ENCODE peak calls at places on chromosomes 6 and 20, in four cellular contexts. I, A, U and B are unnamed samples. For H3K9me3, the result is how much of the 10 kb centered on the place peaks cover.

GRCh38 chr20:64241061-64241460 is 14.5 kb upstream of the PCMTD2 start:
- DNase-seq in I (no peak), A (no peak), U (no peak), B (no peak)

GRCh38 chr6:123803862-123804681 is at the start of gene NKAIN2:
- DNase-seq in I (no peak), A (peak), U (no peak), B (no peak)

GRCh38 chr20:42961771-42962170 is 227.9 kb downstream of the PTPRT start:
- DNase-seq in I (no peak), A (no peak), U (no peak), B (no peak)

GRCh38 chr6:169659820-169660610 is 41.8 kb downstream of the WDR27 start:
- DNase-seq in I (no peak), A (no peak), U (no peak), B (no peak)

GRCh38 chr20:23541330-23541729 is 27.0 kb downstream of the CST9L start:
- DNase-seq in I (no peak), A (peak), U (no peak), B (no peak)

GRCh38 chr6:49327575-49327974 is 135.5 kb downstream of the MMUT start:
- DNase-seq in I (no peak), A (no peak), U (no peak), B (no peak)

GRCh38 chr20:17888044-17888443 is 80.5 kb downstream of the SNX5 start:
- DNase-seq in I (no peak), A (no peak), U (no peak), B (no peak)

GRCh38 chr6:157877573-157878011 is 54.5 kb downstream of the SNX9 start:
- DNase-seq in I (peak), A (no peak), U (no peak), B (no peak)

GRCh38 chr20:48139262-48140041 is 354.2 kb upstream of the SULF2 start:
- DNase-seq in I (no peak), A (no peak), U (no peak), B (no peak)

GRCh38 chr6:169669889-169670288 is 31.9 kb downstream of the WDR27 start:
- DNase-seq in I (no peak), A (no peak), U (no peak), B (no peak)

GRCh38 chr6:169653691-169654090 is 48.1 kb downstream of the WDR27 start:
- DNase-seq in I (no peak), A (no peak), U (no peak), B (no peak)

GRCh38 chr6:54238407-54238806 is 69.8 kb upstream of the TINAG start:
- DNase-seq in I (no peak), A (no peak), U (no peak), B (no peak)

GRCh38 chr20:53656653-53657288 is 63.1 kb upstream of the ZNF217 start:
- DNase-seq in I (no peak), A (no peak), U (no peak), B (no peak)

GRCh38 chr20:50054626-50055511 is 58.1 kb downstream of the UBE2V1 start:
- DNase-seq in I (no peak), A (no peak), U (no peak), B (no peak)

GRCh38 chr6:5175635-5176034 is 85.1 kb downstream of the LYRM4 start:
- DNase-seq in I (no peak), A (no peak), U (no peak), B (no peak)

GRCh38 chr20:58481541-58482021 is 33.6 kb downstream of the APCDD1L start:
- DNase-seq in I (no peak), A (peak), U (peak), B (no peak)

GRCh38 chr20:58483470-58483869 is 31.7 kb downstream of the APCDD1L start:
- DNase-seq in I (no peak), A (no peak), U (no peak), B (no peak)

GRCh38 chr20:58480455-58481356 is 34.5 kb downstream of the APCDD1L start:
- DNase-seq in I (no peak), A (no peak), U (no peak), B (no peak)

GRCh38 chr20:58483051-58483450 is 32.1 kb downstream of the APCDD1L start:
- DNase-seq in I (no peak), A (no peak), U (no peak), B (no peak)

DNA sequence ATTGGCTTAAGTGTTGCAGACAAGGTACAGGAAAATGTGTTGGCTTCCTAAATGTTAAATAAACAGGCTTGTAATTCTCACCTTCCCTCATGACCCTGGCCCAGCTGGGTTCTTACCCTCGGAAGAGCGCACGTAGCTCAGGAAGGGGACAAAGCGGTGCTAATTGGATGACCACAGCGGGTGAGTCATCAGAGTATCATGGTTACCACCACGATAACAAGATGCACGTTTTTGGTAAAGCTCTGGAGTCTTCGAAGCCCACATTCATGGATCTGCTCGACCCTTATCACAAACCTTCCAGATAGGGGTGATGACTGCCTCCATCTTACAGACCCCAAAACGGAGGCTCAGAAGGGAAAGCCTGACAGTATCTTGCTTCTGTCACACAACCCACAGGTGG is 32.8 kb downstream of the APCDD1L start:
- DNase-seq in I (no peak), A (no peak), U (no peak), B (no peak)
- H3K9me3 ChIP-seq in I (under half), A (under half), U (under half), B (under half)

GRCh38 chr6:140415266-140415665 is 1040.8 kb upstream of the CITED2 start:
- DNase-seq in I (no peak), A (no peak), U (no peak), B (no peak)
- H3K9me3 ChIP-seq in I (under half), A (under half), U (under half), B (under half)

GRCh38 chr6:168304752-168305015 is 14.9 kb downstream of the DACT2 start:
- DNase-seq in I (no peak), A (no peak), U (no peak), B (no peak)

GRCh38 chr6:168303982-168304751 is 15.4 kb downstream of the DACT2 start:
- DNase-seq in I (no peak), A (no peak), U (no peak), B (no peak)

GRCh38 chr6:168301648-168302398 is 17.8 kb downstream of the DACT2 start:
- DNase-seq in I (no peak), A (no peak), U (no peak), B (no peak)

GRCh38 chr6:168300975-168301647 is 18.5 kb downstream of the DACT2 start:
- DNase-seq in I (no peak), A (no peak), U (no peak), B (no peak)

GRCh38 chr6:168302534-168302933 is 17.0 kb downstream of the DACT2 start:
- DNase-seq in I (no peak), A (no peak), U (no peak), B (no peak)
- H3K9me3 ChIP-seq in I (under half), A (under half), U (under half), B (under half)

DNA sequence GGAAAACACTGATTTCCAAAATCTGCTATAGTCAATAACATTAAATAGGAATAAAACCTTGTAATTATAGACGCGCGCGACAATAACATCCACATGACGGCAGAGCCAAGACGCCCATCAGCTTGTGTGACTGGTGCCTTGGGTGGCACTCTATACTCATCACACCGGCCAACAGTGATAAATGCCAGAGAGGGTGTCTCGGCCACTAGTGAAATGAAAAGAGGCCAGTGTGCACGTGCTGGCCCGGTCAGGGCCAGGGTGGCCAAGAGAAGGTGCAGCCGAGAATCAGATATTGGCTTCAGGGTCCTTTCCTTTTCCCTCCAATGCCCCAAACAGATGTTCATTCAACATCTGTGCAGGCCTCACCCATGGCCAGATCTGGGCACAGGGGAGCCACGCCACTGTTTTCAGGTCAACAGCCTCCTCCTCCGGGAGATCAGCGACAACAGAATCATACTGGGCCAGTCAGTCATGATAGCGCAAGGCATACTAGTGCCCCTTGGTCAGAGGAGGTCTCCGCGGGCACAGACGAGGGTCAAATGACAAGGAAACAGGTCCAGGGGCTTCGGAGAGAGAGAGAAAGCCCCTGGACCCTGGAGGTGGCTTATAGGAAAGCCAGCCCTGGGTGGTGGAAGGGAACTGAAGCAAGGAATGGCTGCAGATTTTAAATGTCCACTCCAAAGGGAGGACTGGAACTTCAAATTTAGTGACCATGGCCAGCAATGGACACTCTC is 134.5 kb downstream of the PRND start:
- DNase-seq in I (no peak), A (no peak), U (no peak), B (no peak)
- H3K9me3 ChIP-seq in I (under half), A (under half), U (under half), B (under half)

GRCh38 chr20:55761787-55762186 is 243.5 kb downstream of the CBLN4 start:
- DNase-seq in I (no peak), A (no peak), U (no peak), B (no peak)
- H3K9me3 ChIP-seq in I (under half), A (under half), U (under half), B (under half)

GRCh38 chr20:59751075-59751711 is 146.9 kb downstream of the PHACTR3 start:
- DNase-seq in I (peak), A (peak), U (no peak), B (no peak)
- H3K9me3 ChIP-seq in I (under half), A (under half), U (under half), B (under half)

GRCh38 chr6:23183846-23184245 is 614.5 kb downstream of the HDGFL1 start:
- DNase-seq in I (no peak), A (no peak), U (no peak), B (no peak)

GRCh38 chr6:23176883-23177282 is 607.5 kb downstream of the HDGFL1 start:
- DNase-seq in I (no peak), A (peak), U (no peak), B (no peak)

GRCh38 chr6:23180504-23181293 is 611.3 kb downstream of the HDGFL1 start:
- DNase-seq in I (no peak), A (peak), U (no peak), B (no peak)

GRCh38 chr6:23179994-23180393 is 610.6 kb downstream of the HDGFL1 start:
- DNase-seq in I (no peak), A (no peak), U (no peak), B (no peak)

GRCh38 chr6:23181301-23182110 is 612.1 kb downstream of the HDGFL1 start:
- DNase-seq in I (no peak), A (no peak), U (no peak), B (no peak)
- H3K9me3 ChIP-seq in I (under half), A (under half), U (under half), B (under half)

GRCh38 chr6:1853761-1854160 is 244.0 kb downstream of the FOXC1 start:
- DNase-seq in I (no peak), A (no peak), U (no peak), B (no peak)
- H3K9me3 ChIP-seq in I (under half), A (under half), U (under half), B (under half)

DNA sequence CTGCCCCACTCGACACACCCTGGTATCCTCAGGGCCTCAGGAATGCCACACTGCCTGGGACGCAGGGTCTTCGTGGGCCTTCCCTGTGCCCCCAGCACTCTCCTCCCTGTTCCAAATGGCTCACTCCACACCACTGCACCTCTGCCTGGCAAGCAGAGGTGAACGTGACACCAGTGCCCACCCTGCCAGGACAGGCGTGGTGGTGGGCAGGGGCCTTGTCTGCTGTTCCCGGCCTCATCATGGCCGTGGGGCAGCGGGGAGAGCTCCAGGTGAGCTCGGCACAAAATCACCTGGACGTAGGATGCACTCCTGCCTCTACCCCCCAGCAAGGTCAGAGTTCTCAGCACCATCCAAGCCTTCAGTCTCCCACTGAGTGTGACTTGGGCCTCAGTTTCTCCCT is 202.4 kb downstream of the SMOC2 start:
- DNase-seq in I (no peak), A (no peak), U (no peak), B (no peak)
- H3K9me3 ChIP-seq in I (under half), A (under half), U (under half), B (under half)